ENCODE peak calls at places on chromosomes 13 and 19, in six cellular contexts. V is IMR-90, E is H1, G is neuronal stem cell, P is trophoblast cell, I is mesenchymal stem cell. U is an unnamed sample.

GRCh38 chr19:39659791-39660190 is 4.1 kb downstream of the LGALS16 start:
- DNase-seq in V (no peak), E (no peak), G (no peak), P (no peak), I (no peak), U (no peak)

GRCh38 chr19:43545276-43545675 is 12.3 kb downstream of the ZNF575 start:
- DNase-seq in V (no peak), E (no peak), G (no peak), P (no peak), I (no peak), U (no peak)

GRCh38 chr19:29593869-29594268 is 12.2 kb upstream of the POP4 start:
- DNase-seq in V (no peak), E (no peak), G (no peak), P (no peak), I (no peak), U (no peak)

GRCh38 chr19:3840804-3841203 is 28.0 kb downstream of the ZFR2 start:
- DNase-seq in V (no peak), E (no peak), G (no peak), P (no peak), I (no peak), U (no peak)

GRCh38 chr13:46386996-46387851 is at the start of gene RUBCNL:
- DNase-seq in V (no peak), E (peak), G (peak), P (peak), I (peak), U (peak)

GRCh38 chr19:7254590-7254989 is 39.6 kb downstream of the INSR start:
- DNase-seq in V (no peak), E (no peak), G (no peak), P (peak), I (no peak), U (no peak)

GRCh38 chr19:39825531-39826076 is 8.4 kb downstream of the DYRK1B start:
- DNase-seq in V (no peak), E (no peak), G (no peak), P (no peak), I (no peak), U (no peak)

GRCh38 chr13:67200183-67200582 is 30.0 kb downstream of the PCDH9 start:
- DNase-seq in V (no peak), E (no peak), G (no peak), P (no peak), I (no peak), U (no peak)

GRCh38 chr13:85974604-85975366 is 175.6 kb upstream of the SLITRK6 start:
- DNase-seq in V (no peak), E (no peak), G (no peak), P (no peak), I (peak), U (no peak)

GRCh38 chr19:14398563-14398962 is 17.3 kb downstream of the ADGRE5 start:
- DNase-seq in V (no peak), E (no peak), G (no peak), P (no peak), I (no peak), U (no peak)

GRCh38 chr13:82758056-82758455 is 1124.2 kb downstream of the SLITRK1 start:
- DNase-seq in V (peak), E (peak), G (no peak), P (peak), I (no peak), U (peak)

GRCh38 chr13:90205911-90206310 is 1141.6 kb upstream of the MIR17HG start:
- DNase-seq in V (no peak), E (no peak), G (no peak), P (no peak), I (no peak), U (no peak)

GRCh38 chr19:45323671-45324081 is 1.0 kb upstream of the CKM start:
- DNase-seq in V (no peak), E (peak), G (no peak), P (no peak), I (no peak), U (peak)

GRCh38 chr13:60090579-60090978 is 73.1 kb downstream of the DIAPH3 start:
- DNase-seq in V (peak), E (no peak), G (no peak), P (peak), I (no peak), U (no peak)
- H2AFZ ChIP-seq in V (no peak), E (no peak), G (no peak), P (no peak), I (no peak), U (no peak)

GRCh38 chr13:75321084-75321483 is 160.9 kb downstream of the TBC1D4 start:
- DNase-seq in V (no peak), E (no peak), G (no peak), P (no peak), I (no peak), U (no peak)
- H3K18ac ChIP-seq in V (no peak), E (no peak), G (no peak), P (no peak), I (no peak), U (no peak)

DNA sequence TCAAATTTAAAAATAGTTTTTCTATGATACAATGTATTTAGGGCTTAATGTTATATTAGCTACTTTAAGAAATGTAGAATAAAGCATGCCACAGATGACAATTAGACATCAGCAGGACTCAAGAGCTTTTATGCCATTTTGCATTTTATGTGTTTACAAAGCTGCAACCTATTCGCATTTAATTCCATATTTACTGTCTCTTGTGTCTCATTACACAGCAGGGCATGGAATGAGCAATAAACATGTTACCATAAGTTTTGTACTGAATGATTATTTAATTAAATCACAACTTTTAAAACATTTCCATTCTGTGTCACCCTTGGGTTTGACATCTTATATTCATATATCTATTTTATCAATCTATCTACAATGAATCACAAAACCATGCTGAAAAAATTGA is 1756.9 kb downstream of the PCDH9 start:
- DNase-seq in V (no peak), E (no peak), G (no peak), P (no peak), I (no peak), U (no peak)
- H2AFZ ChIP-seq in V (no peak), E (no peak), G (no peak), P (no peak), I (no peak), U (no peak)

GRCh38 chr13:26254583-26255102 is 714 bp downstream of the CDK8 start:
- DNase-seq in V (peak), E (peak), G (no peak), P (peak), I (peak), U (peak)
- H3K18ac ChIP-seq in V (no peak), E (no peak), G (no peak), P (no peak), I (peak), U (no peak)

GRCh38 chr19:18744019-18744418 is 47.1 kb downstream of the COMP start:
- DNase-seq in V (no peak), E (no peak), G (no peak), P (no peak), I (no peak), U (no peak)
- H2AFZ ChIP-seq in V (no peak), E (no peak), G (no peak), P (no peak), I (no peak), U (no peak)

DNA sequence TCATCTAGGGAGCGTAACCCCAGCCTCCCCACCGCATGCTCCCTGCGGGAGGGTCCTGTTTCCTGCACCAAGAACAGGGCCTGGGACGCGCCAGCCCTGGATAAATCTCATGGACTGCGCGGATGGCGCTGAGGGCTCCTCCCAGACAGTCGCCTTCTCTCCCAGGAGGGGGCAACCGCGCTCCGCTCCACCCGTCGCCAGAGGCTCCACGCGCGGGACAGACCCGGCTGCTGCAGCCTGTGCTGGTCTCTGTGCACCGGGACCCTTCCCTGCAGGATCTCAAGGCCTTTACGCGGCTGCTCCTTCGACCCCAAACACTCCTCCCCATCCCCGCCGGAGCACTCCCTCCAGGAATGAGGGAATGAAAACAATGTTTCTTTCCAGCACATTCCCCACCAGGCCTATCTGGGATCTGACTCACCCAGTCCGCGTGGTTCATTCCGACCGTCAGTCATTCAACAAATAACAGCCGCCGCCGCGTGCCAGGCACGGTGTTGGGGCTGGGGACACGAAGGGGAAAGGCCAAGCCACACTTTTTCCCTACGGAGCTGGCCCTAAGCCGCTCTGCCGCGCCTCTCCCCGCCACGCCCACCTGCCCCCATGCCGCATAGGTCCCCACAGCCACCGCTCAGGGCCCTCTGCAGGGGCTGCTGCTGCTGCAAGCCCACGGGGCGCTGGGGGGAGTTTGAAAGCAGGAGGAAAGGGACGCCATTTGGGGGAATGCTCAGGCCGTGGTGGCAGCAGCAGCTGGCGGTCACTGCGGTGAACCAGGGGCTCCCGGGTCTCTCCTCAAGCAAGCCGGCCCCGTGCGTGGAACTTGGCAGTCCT is 6.0 kb downstream of the PNMA8B start:
- DNase-seq in V (peak), E (peak), G (no peak), P (peak), I (peak), U (no peak)
- H3K18ac ChIP-seq in V (no peak), E (peak), G (peak), P (no peak), I (peak), U (peak)

GRCh38 chr13:110063490-110063889 is 243.5 kb downstream of the COL4A1 start:
- DNase-seq in V (no peak), E (no peak), G (no peak), P (no peak), I (no peak), U (no peak)

GRCh38 chr13:110064022-110064421 is 242.9 kb downstream of the COL4A1 start:
- DNase-seq in V (no peak), E (no peak), G (no peak), P (no peak), I (no peak), U (no peak)

GRCh38 chr13:110061270-110061669 is 245.7 kb downstream of the COL4A1 start:
- DNase-seq in V (no peak), E (no peak), G (no peak), P (no peak), I (no peak), U (no peak)

GRCh38 chr13:110062777-110063442 is 244.0 kb downstream of the COL4A1 start:
- DNase-seq in V (no peak), E (no peak), G (no peak), P (no peak), I (no peak), U (no peak)

DNA sequence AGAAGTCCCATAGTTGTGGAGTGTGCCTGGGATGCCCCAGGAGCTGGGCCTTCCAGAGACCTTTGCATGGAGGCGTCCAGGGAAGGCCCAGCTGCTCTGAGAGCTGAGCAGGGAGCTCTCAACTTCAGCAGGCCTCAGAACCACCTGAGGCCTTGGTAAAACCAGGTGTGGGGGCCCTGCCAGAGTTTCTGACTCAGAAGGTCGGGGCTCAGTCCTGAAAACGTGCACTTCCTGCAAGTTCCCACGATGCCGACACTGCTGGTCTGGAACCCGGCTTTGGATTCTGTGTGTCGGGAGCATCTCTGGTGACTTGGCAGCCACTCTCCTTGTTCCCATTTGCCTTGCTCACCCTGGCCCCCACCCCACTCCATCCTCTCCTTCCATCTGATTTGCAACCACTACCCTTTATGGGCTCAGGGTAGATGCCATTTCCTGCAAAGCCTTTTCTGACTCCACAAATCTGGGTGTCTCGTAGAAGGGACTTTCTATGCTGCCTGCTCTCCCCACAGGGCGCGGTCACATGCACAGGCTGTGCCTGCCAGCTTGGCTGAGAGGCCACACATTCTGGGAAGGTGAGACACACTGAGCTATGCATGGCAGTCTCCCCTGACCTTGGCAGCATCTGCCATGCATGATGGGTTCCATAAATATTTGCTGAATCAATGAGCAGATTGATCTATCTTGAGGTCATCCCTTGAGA is 244.7 kb downstream of the COL4A1 start:
- DNase-seq in V (peak), E (no peak), G (no peak), P (no peak), I (no peak), U (no peak)
- H2AFZ ChIP-seq in V (no peak), E (no peak), G (no peak), P (no peak), I (no peak), U (no peak)

GRCh38 chr19:798415-799075 is 1.3 kb downstream of the PTBP1 start:
- DNase-seq in V (no peak), E (no peak), G (no peak), P (peak), I (no peak), U (no peak)
- H3K18ac ChIP-seq in V (no peak), E (peak), G (peak), P (peak), I (peak), U (peak)

GRCh38 chr19:54160182-54160811 is 776 bp upstream of the LENG1 start:
- DNase-seq in V (peak), E (peak), G (no peak), P (peak), I (peak), U (no peak)
- H2AFZ ChIP-seq in V (peak), E (peak), G (peak), P (peak), I (peak), U (no peak)

DNA sequence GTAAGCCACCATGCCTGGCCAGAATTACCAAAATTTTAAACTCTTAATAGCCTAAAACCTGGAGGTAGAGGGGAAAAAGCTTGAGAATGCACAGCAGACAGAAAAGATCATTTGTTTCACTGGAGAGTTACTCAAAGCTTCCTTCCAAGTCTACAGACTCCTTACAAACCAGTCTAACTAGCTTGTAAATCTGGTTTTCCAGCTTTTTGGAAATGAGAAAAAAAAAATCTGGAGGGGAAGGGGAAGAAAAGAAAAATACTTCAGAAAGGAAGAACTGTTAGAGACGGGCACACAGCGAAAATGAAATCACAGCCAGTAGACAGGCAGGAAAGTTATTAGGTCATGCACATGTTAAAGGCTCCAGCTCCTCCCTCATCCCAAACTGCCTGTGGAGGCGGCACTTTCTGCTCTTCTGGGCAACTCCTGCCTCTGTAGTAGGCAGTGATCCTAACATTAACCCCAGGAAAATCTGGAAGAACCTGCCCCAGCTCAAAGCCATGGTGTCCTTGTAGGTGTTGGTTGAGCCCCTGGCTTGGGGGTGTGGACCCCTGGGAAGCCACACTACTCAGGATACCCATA is 17.3 kb downstream of the PARP4 start:
- DNase-seq in V (no peak), E (no peak), G (no peak), P (peak), I (no peak), U (no peak)
- H3K18ac ChIP-seq in V (no peak), E (no peak), G (no peak), P (peak), I (no peak), U (no peak)